ENCODE peak calls at places on chromosomes 7 and 10, in ten cellular contexts. X is choroid plexus epithelial cell, W is MM.1S, J is upper lobe of left lung, S is coronary artery, B is OCI-LY7, H is colonic mucosa, U is PC-9, R is Caco-2, O is mucosa of descending colon. P is an unnamed sample.

GRCh38 chr7:111362660-111363059 is 199.6 kb downstream of the IMMP2L start:
- DNase-seq in X (peak; percentile 65), W (no peak), J (no peak), S (no peak), B (no peak), H (no peak), U (no peak), R (no peak), O (no peak), P (no peak)

GRCh38 chr7:44867073-44867990 is 18.0 kb downstream of the PURB start:
- DNase-seq in X (peak; percentile 96), W (no peak), J (no peak), S (no peak), B (no peak), H (no peak), U (peak; percentile 24), R (no peak), O (no peak), P (no peak)

GRCh38 chr7:8161398-8161828 is 100.6 kb downstream of the ICA1 start:
- DNase-seq in X (no peak), W (no peak), J (no peak), S (no peak), B (no peak), H (no peak), U (no peak), R (no peak), O (no peak), P (no peak)

GRCh38 chr10:125137601-125138438 is 22.5 kb downstream of the CTBP2 start:
- DNase-seq in X (no peak), W (no peak), J (no peak), S (no peak), B (no peak), H (peak; percentile 87), U (no peak), R (peak; percentile 29), O (peak; percentile 86), P (peak; percentile 80)

GRCh38 chr7:99679400-99680191 is at the start of gene CYP3A5:
- DNase-seq in X (no peak), W (no peak), J (no peak), S (no peak), B (no peak), H (peak; percentile 85), U (peak; percentile 12), R (no peak), O (peak; percentile 86), P (peak; percentile 85)

GRCh38 chr7:50665403-50666123 is 100.4 kb upstream of the DDC start:
- DNase-seq in X (peak; percentile 48), W (no peak), J (peak; percentile 22), S (no peak), B (no peak), H (no peak), U (no peak), R (no peak), O (no peak), P (no peak)

GRCh38 chr10:62047960-62048383 is 146.5 kb downstream of the ARID5B start:
- DNase-seq in X (peak; percentile 52), W (peak; percentile 59), J (no peak), S (no peak), B (peak; percentile 44), H (peak; percentile 50), U (no peak), R (no peak), O (no peak), P (peak; percentile 44)

GRCh38 chr7:151936207-151936606 is 20.0 kb upstream of the GALNTL5 start:
- DNase-seq in X (peak; percentile 24), W (peak; percentile 69), J (no peak), S (no peak), B (peak; percentile 45), H (no peak), U (no peak), R (no peak), O (no peak), P (no peak)

GRCh38 chr10:126904493-126904806 is 778 bp upstream of the DOCK1 start:
- DNase-seq in X (peak; percentile 15), W (no peak), J (no peak), S (no peak), B (no peak), H (no peak), U (no peak), R (no peak), O (no peak), P (no peak)

GRCh38 chr10:14302035-14302434 is 28.7 kb downstream of the FRMD4A start:
- DNase-seq in X (peak; percentile 55), W (no peak), J (no peak), S (no peak), B (peak; percentile 1), H (no peak), U (no peak), R (peak; percentile 24), O (no peak), P (no peak)

GRCh38 chr10:75050520-75050919 is 60.9 kb upstream of the SAMD8 start:
- DNase-seq in X (no peak), W (no peak), J (peak; percentile 26), S (no peak), B (no peak), H (no peak), U (no peak), R (no peak), O (no peak), P (no peak)

GRCh38 chr10:11225935-11226334 is 208.3 kb downstream of the CELF2 start:
- DNase-seq in X (no peak), W (peak; percentile 76), J (no peak), S (no peak), B (no peak), H (peak; percentile 49), U (no peak), R (no peak), O (peak; percentile 46), P (peak; percentile 58)

GRCh38 chr7:80078159-80078731 is 56.4 kb upstream of the GNAI1 start:
- DNase-seq in X (peak; percentile 66), W (peak; percentile 26), J (no peak), S (no peak), B (no peak), H (no peak), U (no peak), R (no peak), O (no peak), P (no peak)

DNA sequence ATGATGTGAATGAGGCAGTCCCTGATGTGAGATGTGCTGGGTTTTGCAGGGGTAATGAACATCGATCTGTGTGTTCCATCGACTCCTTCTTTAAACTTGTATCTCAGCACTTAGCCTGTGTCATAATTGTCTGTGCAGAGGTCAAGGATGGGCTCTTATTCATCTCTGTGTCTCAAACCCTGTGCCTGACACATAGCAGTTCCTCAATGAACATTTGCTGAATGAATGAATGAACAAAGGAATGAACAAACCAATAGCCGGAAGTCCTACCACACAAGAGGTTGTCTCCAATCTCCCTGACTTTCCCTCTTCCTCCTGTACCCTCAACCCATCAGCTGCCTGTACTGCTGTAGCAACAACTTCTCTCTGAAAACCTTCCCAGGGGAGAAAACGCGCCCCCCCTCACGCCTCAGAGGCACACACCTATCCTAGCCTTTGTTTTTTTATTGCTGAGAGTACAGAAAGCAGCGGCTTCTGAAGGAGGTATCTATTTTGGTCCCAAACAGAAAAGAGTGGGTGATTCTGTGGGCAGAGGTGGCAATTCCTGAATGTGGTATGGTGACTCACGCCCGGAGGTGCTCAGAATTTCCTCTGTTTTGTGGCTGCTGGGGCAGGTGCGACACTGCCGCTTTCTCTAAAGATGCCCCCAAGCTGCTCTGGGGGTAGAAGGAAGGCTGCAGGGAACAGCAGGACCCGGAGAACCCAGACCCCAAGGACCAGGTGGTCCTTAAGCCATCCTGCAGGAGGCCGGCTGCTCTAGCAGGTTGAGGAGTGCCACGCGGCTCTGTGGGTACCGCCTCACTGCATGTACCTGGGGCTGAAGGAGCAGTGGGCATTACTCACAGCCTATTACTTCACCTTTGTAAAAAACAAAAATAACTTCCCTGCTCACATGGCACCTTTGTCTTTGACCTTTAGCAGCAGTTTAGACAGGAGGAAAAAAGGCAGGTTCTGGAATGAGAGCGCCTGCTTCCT is 9.6 kb downstream of the IL2RA start:
- DNase-seq in X (no peak), W (peak; percentile 80), J (peak; percentile 23), S (no peak), B (peak; percentile 54), H (peak; percentile 20), U (peak; percentile 62), R (no peak), O (peak; percentile 37), P (peak; percentile 52)
- H3K4me3 ChIP-seq in X (no peak overlapping the region), W (peak overlapping the region; percentile 17), J (no peak overlapping the region), S (no peak overlapping the region), B (peak overlapping the region; percentile 47), H (no peak overlapping the region), U (peak overlapping the region; percentile 47), R (no peak overlapping the region), O (no peak overlapping the region), P (no peak overlapping the region)

GRCh38 chr10:47043928-47044544 is 132.8 kb downstream of the PTPN20 start:
- DNase-seq in X (no peak), W (no peak), J (no peak), S (no peak), B (no peak), H (no peak), U (no peak), R (no peak), O (no peak), P (no peak)

GRCh38 chr10:47042815-47043750 is 131.9 kb downstream of the PTPN20 start:
- DNase-seq in X (no peak), W (no peak), J (no peak), S (no peak), B (no peak), H (no peak), U (peak; percentile 56), R (no peak), O (no peak), P (no peak)

GRCh38 chr10:47046321-47047126 is 135.3 kb downstream of the PTPN20 start:
- DNase-seq in X (no peak), W (no peak), J (no peak), S (peak; percentile 46), B (no peak), H (no peak), U (no peak), R (no peak), O (no peak), P (no peak)

GRCh38 chr10:47045331-47045861 is 134.2 kb downstream of the PTPN20 start:
- DNase-seq in X (no peak), W (no peak), J (no peak), S (no peak), B (no peak), H (no peak), U (no peak), R (no peak), O (no peak), P (no peak)

GRCh38 chr10:47044741-47045140 is 133.5 kb downstream of the PTPN20 start:
- DNase-seq in X (no peak), W (no peak), J (no peak), S (no peak), B (no peak), H (no peak), U (no peak), R (no peak), O (no peak), P (no peak)
- H3K4me3 ChIP-seq in X (no peak overlapping the region), W (no peak overlapping the region), J (no peak overlapping the region), S (no peak overlapping the region), B (no peak overlapping the region), H (no peak overlapping the region), U (no peak overlapping the region), R (no peak overlapping the region), O (no peak overlapping the region), P (no peak overlapping the region)

GRCh38 chr7:117020605-117021002 is 67.3 kb downstream of the ST7 start:
- DNase-seq in X (no peak), W (no peak), J (no peak), S (no peak), B (no peak), H (no peak), U (no peak), R (no peak), O (no peak), P (no peak)
- H3K4me3 ChIP-seq in X (peak overlapping the region; percentile 53), W (no peak overlapping the region), J (no peak overlapping the region), S (peak overlapping the region; percentile 62), B (no peak overlapping the region), H (no peak overlapping the region), U (no peak overlapping the region), R (no peak overlapping the region), O (no peak overlapping the region), P (peak overlapping the region; percentile 3)

GRCh38 chr7:36280840-36281812 is 108.5 kb upstream of the ANLN start:
- DNase-seq in X (peak; percentile 94), W (no peak), J (peak; percentile 79), S (no peak), B (no peak), H (peak; percentile 78), U (peak; percentile 68), R (no peak), O (peak; percentile 74), P (peak; percentile 73)
- H3K4me3 ChIP-seq in X (peak overlapping the region; percentile 36), W (no peak overlapping the region), J (no peak overlapping the region), S (peak overlapping the region; percentile 55), B (no peak overlapping the region), H (no peak overlapping the region), U (peak overlapping the region; percentile 50), R (no peak overlapping the region), O (no peak overlapping the region), P (no peak overlapping the region)

P was measured in transverse colon.